ENCODE peak calls at places on chromosomes 16 and 17, in four cellular contexts. O is H9, V is IMR-90, C is H1. D is an unnamed sample.

GRCh38 chr16:60318486-60318885 is 1584.4 kb upstream of the GOT2 start:
- DNase-seq in O (no peak), V (no peak), C (no peak), D (no peak)

GRCh38 chr17:77555741-77556291 is 402.7 kb upstream of the TNRC6C start:
- DNase-seq in O (no peak), V (no peak), C (no peak), D (no peak)

GRCh38 chr17:42660692-42661345 is 1.7 kb downstream of the TUBG2 start:
- DNase-seq in O (no peak), V (peak), C (no peak), D (peak)

GRCh38 chr17:64614266-64615011 is 47.7 kb downstream of the SMURF2 start:
- DNase-seq in O (no peak), V (no peak), C (no peak), D (no peak)

GRCh38 chr16:18072161-18072560 is 264.4 kb downstream of the NPIPA8 start:
- DNase-seq in O (no peak), V (no peak), C (no peak), D (no peak)

GRCh38 chr17:17877548-17878358 is 41.0 kb upstream of the SREBF1 start:
- DNase-seq in O (peak), V (peak), C (no peak), D (peak)

GRCh38 chr16:27595993-27596392 is 46.0 kb downstream of the KATNIP start:
- DNase-seq in O (no peak), V (peak), C (no peak), D (no peak)

GRCh38 chr16:11170201-11170600 is 85.8 kb downstream of the SOCS1 start:
- DNase-seq in O (no peak), V (no peak), C (no peak), D (no peak)

GRCh38 chr17:50028207-50029120 is 27.4 kb upstream of the ITGA3 start:
- DNase-seq in O (peak), V (peak), C (no peak), D (peak)

GRCh38 chr16:51465026-51465425 is 314.0 kb upstream of the SALL1 start:
- DNase-seq in O (no peak), V (peak), C (no peak), D (no peak)

GRCh38 chr16:71807905-71808592 is 585 bp downstream of the AP1G1 start:
- DNase-seq in O (no peak), V (peak), C (no peak), D (peak)

GRCh38 chr17:66464921-66465320 is 162.5 kb downstream of the PRKCA start:
- DNase-seq in O (no peak), V (peak), C (no peak), D (no peak)

GRCh38 chr17:78899361-78900260 is 3.4 kb downstream of the CEP295NL start:
- DNase-seq in O (peak), V (no peak), C (no peak), D (peak)

DNA sequence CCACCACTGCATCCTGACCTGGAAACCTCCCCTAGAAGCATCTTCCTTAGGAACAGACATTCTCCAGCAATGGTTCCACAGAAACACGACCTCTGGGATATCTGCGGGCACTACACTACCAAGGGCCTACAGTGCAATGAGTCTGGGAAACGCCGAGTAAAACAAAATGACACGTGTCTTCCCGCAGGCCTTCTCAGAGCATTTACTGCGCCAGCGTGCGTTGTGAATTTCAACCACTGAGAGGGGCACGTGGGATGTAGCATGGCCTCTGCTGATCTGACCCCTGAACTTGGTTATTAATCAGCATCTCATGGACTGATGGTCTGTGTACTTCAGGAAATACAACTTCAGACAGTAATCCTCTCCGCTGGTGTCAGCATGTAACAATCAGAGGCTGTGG is 173.0 kb downstream of the C16orf95 start:
- DNase-seq in O (no peak), V (no peak), C (no peak), D (no peak)
- H3K56ac ChIP-seq in O (no peak), V (no peak), C (no peak), D (no peak)

GRCh38 chr17:9050801-9051401 is 29.6 kb downstream of the NTN1 start:
- DNase-seq in O (peak), V (no peak), C (peak), D (peak)
- H3K56ac ChIP-seq in O (no peak), V (no peak), C (no peak), D (no peak)

DNA sequence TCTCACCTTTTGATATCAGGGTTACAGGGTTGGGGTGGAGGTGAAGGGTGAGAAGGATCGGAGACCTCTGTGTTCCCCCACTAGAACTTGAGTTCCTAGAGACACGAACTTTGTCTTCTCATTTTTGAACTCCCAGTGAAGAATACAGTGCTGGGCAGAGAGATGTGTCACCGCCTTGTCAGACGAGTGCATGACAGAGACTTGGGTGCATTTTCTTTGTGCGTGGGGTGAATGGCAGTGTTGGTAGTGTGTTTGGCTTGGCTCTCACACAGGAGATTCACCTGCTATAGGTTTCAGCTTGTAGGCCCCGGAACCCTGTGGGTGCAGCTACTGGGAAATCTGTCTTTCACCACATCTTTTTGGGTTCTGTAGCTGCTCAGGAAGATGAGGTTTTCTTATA is 40.0 kb upstream of the CCR7 start:
- DNase-seq in O (no peak), V (no peak), C (no peak), D (no peak)
- H3K56ac ChIP-seq in O (no peak), V (no peak), C (no peak), D (no peak)

GRCh38 chr17:68228817-68229570 is 18.8 kb upstream of the AMZ2 start:
- DNase-seq in O (no peak), V (no peak), C (no peak), D (no peak)
- H3K56ac ChIP-seq in O (no peak), V (no peak), C (no peak), D (no peak)

DNA sequence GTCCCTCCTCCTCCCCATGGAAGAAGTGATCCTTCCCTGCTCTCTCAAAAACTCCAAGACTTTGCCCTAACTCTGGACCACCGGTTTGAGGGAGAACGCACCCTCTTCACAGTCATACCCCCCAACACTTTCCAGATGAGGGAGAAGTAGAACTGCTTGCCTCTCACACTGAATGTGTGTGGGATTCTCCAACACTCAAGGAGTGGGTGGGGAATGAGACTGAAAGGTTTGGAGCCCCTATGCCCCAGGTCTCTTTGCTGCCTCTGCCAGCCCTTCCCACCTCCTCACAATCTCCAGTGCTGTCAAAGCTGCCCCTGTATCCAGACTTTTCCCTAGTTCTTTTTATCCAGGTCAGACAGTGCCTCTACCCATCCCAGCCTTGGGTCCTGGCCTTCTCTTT is 11.4 kb downstream of the HOXB4 start:
- DNase-seq in O (no peak), V (no peak), C (no peak), D (no peak)
- H3K56ac ChIP-seq in O (no peak), V (no peak), C (no peak), D (no peak)

GRCh38 chr17:1766382-1767135 is 4.7 kb downstream of the SERPINF1 start:
- DNase-seq in O (peak), V (no peak), C (no peak), D (no peak)

GRCh38 chr17:1762906-1763829 is 1.3 kb downstream of the SERPINF1 start:
- DNase-seq in O (no peak), V (peak), C (no peak), D (no peak)

GRCh38 chr17:1762233-1762905 is 509 bp downstream of the SERPINF1 start:
- DNase-seq in O (no peak), V (peak), C (no peak), D (no peak)

GRCh38 chr17:1765576-1765975 is 3.7 kb downstream of the SERPINF1 start:
- DNase-seq in O (no peak), V (no peak), C (no peak), D (no peak)

GRCh38 chr17:1764274-1764673 is 2.4 kb downstream of the SERPINF1 start:
- DNase-seq in O (no peak), V (peak), C (no peak), D (no peak)
- H3K56ac ChIP-seq in O (no peak), V (no peak), C (no peak), D (no peak)

DNA sequence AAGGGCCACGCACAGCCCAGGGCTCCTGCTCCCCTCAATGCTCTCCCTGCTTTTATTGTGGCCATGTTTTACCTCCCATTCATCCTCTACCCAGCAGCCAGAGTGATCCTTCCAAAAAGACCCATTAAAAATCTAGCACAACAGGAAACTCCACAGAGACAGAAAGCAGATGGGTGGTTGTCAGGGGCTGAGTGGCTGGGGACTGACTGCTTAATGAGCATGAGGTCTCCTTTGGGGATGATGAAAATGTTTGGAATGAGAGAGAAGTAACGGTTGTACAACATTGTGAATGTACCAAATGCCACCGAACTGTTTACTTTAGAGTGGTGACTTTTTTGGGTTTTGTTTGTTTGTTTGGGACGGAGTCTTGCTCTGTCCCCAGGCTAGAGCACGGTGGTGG is 107.4 kb downstream of the GAS7 start:
- DNase-seq in O (no peak), V (no peak), C (no peak), D (no peak)
- H3K56ac ChIP-seq in O (no peak), V (no peak), C (no peak), D (no peak)

GRCh38 chr17:10025976-10026785 is 121.1 kb upstream of the RCVRN start:
- DNase-seq in O (peak), V (no peak), C (no peak), D (no peak)

GRCh38 chr17:10025224-10025623 is 120.2 kb upstream of the RCVRN start:
- DNase-seq in O (no peak), V (no peak), C (no peak), D (no peak)

GRCh38 chr17:10019941-10020403 is 114.9 kb upstream of the RCVRN start:
- DNase-seq in O (no peak), V (no peak), C (no peak), D (no peak)

GRCh38 chr17:10021239-10021638 is 116.2 kb upstream of the RCVRN start:
- DNase-seq in O (no peak), V (peak), C (no peak), D (no peak)

DNA sequence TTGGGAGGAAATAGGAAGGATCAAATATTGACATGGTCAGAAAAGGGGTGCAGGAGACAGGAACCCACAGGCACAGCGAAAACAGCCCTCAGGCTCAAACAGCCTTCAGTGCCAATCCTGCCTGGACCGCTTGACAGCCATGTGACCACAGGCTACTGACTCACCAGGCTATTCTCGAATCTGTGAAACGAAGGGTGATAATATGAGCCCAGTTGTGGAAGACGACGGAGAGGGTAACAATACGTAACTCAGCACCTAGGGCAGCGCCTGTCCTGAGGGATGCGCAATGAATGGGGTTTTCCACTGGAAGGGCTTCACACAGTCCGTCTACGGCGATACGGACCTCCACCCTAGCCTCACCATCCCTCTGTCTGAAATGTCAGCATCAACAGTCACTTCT is 117.3 kb upstream of the RCVRN start:
- DNase-seq in O (no peak), V (no peak), C (no peak), D (no peak)
- H3K56ac ChIP-seq in O (no peak), V (no peak), C (no peak), D (no peak)

D was measured in mesendoderm.